ENCODE peak calls at places on chromosomes 6 and 20, in four cellular contexts. S, F, I and K are unnamed samples.

GRCh38 chr6:46246727-46247126 is 75.9 kb upstream of the ENPP5 start:
- DNase-seq in S (no peak), F (no peak), I (no peak), K (no peak)

GRCh38 chr6:118544105-118544504 is 4.0 kb upstream of the PLN start:
- DNase-seq in I (no peak), S (no peak), F (no peak), K (no peak)

GRCh38 chr6:16762547-16763477 is 1.6 kb upstream of the ATXN1 start:
- DNase-seq in S (peak; percentile 29), I (peak; percentile 64), F (peak; percentile 76), K (peak; percentile 79)

GRCh38 chr6:132764370-132764769 is 6.7 kb upstream of the VNN2 start:
- DNase-seq in F (no peak), I (peak; percentile 31), S (peak; percentile 30), K (peak; percentile 63)

GRCh38 chr6:78599526-78599925 is 267.8 kb upstream of the IRAK1BP1 start:
- DNase-seq in S (no peak), F (no peak), I (no peak), K (no peak)

GRCh38 chr6:121697921-121698320 is 262.5 kb downstream of the GJA1 start:
- DNase-seq in I (no peak), F (no peak), S (no peak), K (no peak)

GRCh38 chr20:63191400-63191799 is 24.5 kb downstream of the YTHDF1 start:
- DNase-seq in S (no peak), I (peak; percentile 24), F (no peak), K (no peak)

GRCh38 chr6:111773501-111774345 is 99.5 kb downstream of the FYN start:
- DNase-seq in I (no peak), F (no peak), S (no peak), K (no peak)

GRCh38 chr6:131062245-131063027 is 609 bp downstream of the EPB41L2 start:
- DNase-seq in I (no peak), F (peak; percentile 69), S (no peak), K (peak; percentile 82)

GRCh38 chr6:66533921-66534404 is 826.9 kb upstream of the EYS start:
- DNase-seq in S (no peak), F (no peak), I (no peak), K (no peak)

GRCh38 chr6:40543776-40544175 is 43.4 kb downstream of the LRFN2 start:
- DNase-seq in F (no peak), I (no peak), S (no peak), K (no peak)

GRCh38 chr20:58652606-58653303 is 1.7 kb downstream of the STX16 start:
- DNase-seq in S (no peak), F (no peak), I (no peak), K (no peak)

GRCh38 chr20:38875170-38875993 is 50.8 kb upstream of the FAM83D start:
- DNase-seq in S (no peak), I (no peak), F (no peak), K (no peak)

DNA sequence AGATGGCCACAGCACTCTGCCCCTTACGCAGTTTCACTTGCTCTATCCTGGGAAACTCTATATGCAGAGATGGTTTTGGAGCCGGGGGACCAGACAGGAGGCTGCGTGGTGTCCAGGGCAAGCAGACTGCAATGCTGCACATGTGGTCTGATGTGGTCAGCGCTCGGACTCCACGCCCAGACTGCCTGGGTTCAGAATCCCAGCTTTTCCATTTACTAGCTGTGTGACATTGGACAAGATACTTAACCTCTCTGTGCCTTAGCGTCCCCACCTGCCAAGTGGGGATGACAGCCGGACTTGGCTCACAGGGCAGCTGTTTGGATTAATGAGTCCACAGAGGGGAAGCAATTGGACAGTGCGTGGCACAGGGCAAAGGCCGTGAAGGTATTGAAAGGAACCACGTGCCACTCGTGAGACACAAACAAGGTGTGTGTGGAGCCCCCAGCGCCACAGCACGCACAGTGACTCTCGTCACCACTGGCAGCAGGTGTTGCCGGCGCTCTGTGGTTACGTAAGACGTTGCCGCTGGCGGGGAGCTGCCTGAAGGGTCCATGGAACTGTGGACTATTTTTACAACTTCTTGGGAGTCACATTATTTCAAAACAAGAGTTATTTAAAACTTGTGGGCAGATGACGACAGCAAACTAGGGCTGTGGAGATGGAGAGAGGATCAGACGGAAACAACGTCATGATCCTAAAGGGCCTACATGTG is 201.4 kb downstream of the PREX1 start:
- DNase-seq in I (no peak), F (peak; percentile 77), S (no peak), K (peak; percentile 53)
- H3K4me3 ChIP-seq in I (no peak overlapping the region), F (no peak overlapping the region), S (no peak overlapping the region), K (no peak overlapping the region)

DNA sequence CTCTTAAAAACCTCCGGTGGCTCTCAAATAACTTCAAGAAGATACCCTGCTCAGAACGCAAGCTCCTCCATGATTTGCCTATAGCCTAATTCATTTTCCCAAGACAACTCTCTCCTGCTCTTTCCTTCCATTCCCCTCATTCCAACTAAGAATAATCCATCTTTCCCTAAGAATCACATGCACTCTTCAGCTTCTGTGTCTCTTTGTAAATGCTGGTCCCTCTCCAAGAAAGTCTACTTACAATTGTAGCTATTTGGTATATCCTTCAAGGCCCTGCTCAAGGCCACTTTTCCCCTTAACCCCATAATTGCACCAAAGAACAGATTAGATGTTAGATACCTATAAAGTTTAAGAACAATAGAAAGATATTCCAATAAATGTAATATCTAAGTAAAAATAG is 7.4 kb upstream of the HEY2 start:
- DNase-seq in S (no peak), F (no peak), I (no peak), K (no peak)
- H3K4me3 ChIP-seq in S (peak overlapping the region; percentile 16), F (peak overlapping the region; percentile 33), I (no peak overlapping the region), K (peak overlapping the region; percentile 54)

GRCh38 chr6:42523158-42523814 is 40.5 kb upstream of the UBR2 start:
- DNase-seq in S (no peak), F (no peak), I (no peak), K (no peak)
- H3K4me3 ChIP-seq in S (no peak overlapping the region), F (no peak overlapping the region), I (no peak overlapping the region), K (no peak overlapping the region)

GRCh38 chr6:163191704-163192537 is 222.6 kb upstream of the QKI start:
- DNase-seq in F (no peak), S (no peak), I (no peak), K (no peak)
- H3K4me3 ChIP-seq in F (no peak overlapping the region), S (no peak overlapping the region), I (no peak overlapping the region), K (no peak overlapping the region)

GRCh38 chr6:18185624-18186023 is 30.4 kb downstream of the KDM1B start:
- DNase-seq in F (no peak), I (no peak), S (no peak), K (no peak)
- H3K4me3 ChIP-seq in F (no peak overlapping the region), I (no peak overlapping the region), S (no peak overlapping the region), K (no peak overlapping the region)

GRCh38 chr20:10652660-10653191 is 21.1 kb downstream of the JAG1 start:
- DNase-seq in F (peak; percentile 89), S (no peak), I (no peak), K (no peak)
- H3K4me3 ChIP-seq in F (no peak overlapping the region), S (peak overlapping the region; percentile 4), I (no peak overlapping the region), K (no peak overlapping the region)

GRCh38 chr6:33203443-33204164 is 851 bp upstream of the HSD17B8 start:
- DNase-seq in S (no peak), F (peak; percentile 47), I (no peak), K (no peak)

GRCh38 chr6:33200234-33201146 is at the start of the genes RXRB and SLC39A7:
- DNase-seq in S (peak; percentile 99), F (peak; percentile 100), I (peak; percentile 99), K (peak; percentile 100)

GRCh38 chr6:33201147-33201545 is 479 bp downstream of the SLC39A7 start:
- DNase-seq in F (no peak), I (no peak), S (no peak), K (no peak)

GRCh38 chr6:33202799-33203198 is 1.7 kb upstream of the HSD17B8 start:
- DNase-seq in F (peak; percentile 48), S (no peak), I (no peak), K (no peak)

DNA sequence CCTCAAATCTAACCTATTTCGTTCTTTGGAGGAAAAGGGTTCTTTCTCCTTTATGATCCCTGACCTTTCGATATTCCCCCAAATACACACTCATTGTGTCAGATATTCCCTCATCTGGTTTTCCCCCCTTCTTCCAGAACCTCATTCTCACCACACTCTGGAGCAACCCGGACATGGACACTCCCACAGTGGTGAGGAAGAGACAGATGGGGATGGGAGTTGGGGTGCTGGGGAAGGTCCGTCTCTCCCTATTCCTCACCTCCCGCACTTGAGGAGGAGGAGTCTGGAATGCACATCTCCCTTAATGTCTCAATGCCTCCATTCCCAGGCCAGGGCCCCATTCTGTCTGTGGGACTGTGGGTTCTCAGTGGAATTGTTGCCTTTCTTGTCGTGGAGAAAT is 1.3 kb downstream of the SLC39A7 start:
- DNase-seq in I (no peak), S (no peak), F (no peak), K (no peak)
- H3K4me3 ChIP-seq in I (no peak overlapping the region), S (peak overlapping the region; percentile 63), F (peak overlapping the region; percentile 80), K (no peak overlapping the region)

DNA sequence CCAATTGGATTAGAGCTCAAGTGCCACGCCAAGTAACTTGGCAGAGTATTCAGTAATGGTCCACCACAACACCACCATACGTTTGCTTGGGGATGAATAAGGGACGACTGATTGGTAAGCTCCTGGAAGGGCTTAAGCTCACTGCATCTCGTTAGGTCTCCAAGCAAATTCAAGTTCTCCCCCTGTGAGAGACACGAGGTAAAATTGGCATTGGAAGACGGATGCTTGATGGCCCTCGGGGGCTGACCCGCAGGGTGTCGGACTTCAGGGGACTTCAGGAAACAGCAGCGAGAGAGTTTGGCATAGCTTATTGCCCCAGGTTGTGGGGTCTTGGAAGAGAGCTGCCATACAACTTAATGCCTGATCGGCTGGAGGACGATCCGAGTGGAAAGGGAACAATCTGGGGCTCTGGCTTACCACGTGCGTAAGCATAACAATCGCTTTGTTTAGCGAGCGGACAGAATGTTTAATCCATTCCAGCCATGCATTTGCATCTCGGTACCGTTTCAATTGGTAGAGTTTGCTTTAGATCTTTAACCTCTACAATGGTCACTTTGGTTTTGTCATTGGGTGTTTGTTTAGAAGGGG is 4.8 kb upstream of the ZNFX1 start:
- DNase-seq in S (no peak), I (no peak), F (no peak), K (no peak)
- H3K4me3 ChIP-seq in S (no peak overlapping the region), I (no peak overlapping the region), F (no peak overlapping the region), K (no peak overlapping the region)

GRCh38 chr6:123802697-123803455 is 789 bp upstream of the NKAIN2 start:
- DNase-seq in S (peak; percentile 74), I (peak; percentile 55), F (peak; percentile 82), K (peak; percentile 91)
- H3K4me3 ChIP-seq in S (peak overlapping the region; percentile 49), I (peak overlapping the region; percentile 33), F (peak overlapping the region; percentile 56), K (peak overlapping the region; percentile 0)

DNA sequence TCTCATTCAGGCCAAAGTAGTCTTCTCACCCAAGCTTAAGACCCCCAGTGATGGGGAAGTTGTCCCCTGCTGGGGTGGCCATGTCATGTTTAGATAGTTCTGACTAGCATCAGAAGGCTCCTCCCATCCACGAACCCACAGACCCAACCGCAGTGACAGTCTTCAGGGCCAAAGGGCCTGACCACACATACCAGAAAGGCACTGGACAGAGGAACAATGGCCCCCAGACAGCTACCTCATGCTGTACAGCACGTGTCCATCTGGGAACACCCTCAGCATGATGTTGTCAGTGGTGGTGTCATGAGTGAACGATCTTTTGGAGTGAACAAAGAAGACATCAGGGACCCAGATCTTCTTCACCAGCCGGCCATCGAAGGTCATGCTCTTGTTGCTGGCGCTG is 46.3 kb downstream of the GABRR2 start:
- DNase-seq in I (no peak), F (no peak), S (no peak), K (no peak)
- H3K4me3 ChIP-seq in I (no peak overlapping the region), F (no peak overlapping the region), S (no peak overlapping the region), K (no peak overlapping the region)